ENCODE peak calls at places on chromosomes 12 and 14, in ten cellular contexts. P is CD8-positive, alpha-beta T cell; F is cardiac muscle cell; L is spleen; A is colonic mucosa; M is WERI-Rb-1; I is tibial nerve; R is pancreas; C is HepG2; D is A673. Z is an unnamed sample.

GRCh38 chr12:66695130-66695529 is 16.3 kb upstream of the GRIP1 start:
- DNase-seq in R (peak), C (no peak), F (no peak), M (no peak), D (no peak), A (no peak), P (no peak), L (no peak), I (no peak), Z (no peak)

GRCh38 chr12:72269491-72269890 is 2.7 kb upstream of the TRHDE start:
- DNase-seq in C (no peak), I (no peak), M (no peak), R (no peak), L (no peak), P (no peak), F (no peak), D (no peak), A (no peak), Z (no peak)

GRCh38 chr12:44750468-44750867 is 125.6 kb downstream of the NELL2 start:
- DNase-seq in L (no peak), A (no peak), I (no peak), C (no peak), M (no peak), F (no peak), P (no peak), R (peak), D (no peak), Z (no peak)

GRCh38 chr12:132384916-132385315 is 55.5 kb upstream of the GALNT9 start:
- DNase-seq in D (no peak), I (no peak), A (no peak), F (no peak), L (peak), C (no peak), M (no peak), P (no peak), R (no peak), Z (no peak)

GRCh38 chr12:26406391-26406790 is 211.0 kb downstream of the SSPN start:
- DNase-seq in F (no peak), C (no peak), M (no peak), I (no peak), P (no peak), D (no peak), R (no peak), A (no peak), L (no peak), Z (no peak)

GRCh38 chr14:93073833-93074769 is 41.6 kb downstream of the ITPK1 start:
- DNase-seq in A (no peak), F (peak), P (no peak), M (no peak), D (peak), C (peak), L (peak), I (peak), R (no peak), Z (no peak)

GRCh38 chr12:91704446-91704845 is 441.2 kb downstream of the BTG1 start:
- DNase-seq in F (peak), C (no peak), R (no peak), A (no peak), M (no peak), P (no peak), D (no peak), L (no peak), I (no peak), Z (no peak)

GRCh38 chr12:123286997-123287396 is 15.3 kb upstream of the CDK2AP1 start:
- DNase-seq in F (no peak), P (no peak), D (no peak), I (no peak), C (no peak), A (no peak), L (no peak), R (no peak), M (no peak), Z (no peak)

GRCh38 chr14:46973295-46973694 is 321.7 kb upstream of the RPL10L start:
- DNase-seq in M (no peak), L (no peak), F (no peak), R (no peak), D (no peak), P (no peak), A (no peak), C (no peak), I (no peak), Z (no peak)

GRCh38 chr14:55846852-55847471 is 267.0 kb downstream of the KTN1 start:
- DNase-seq in L (no peak), P (no peak), A (no peak), R (no peak), M (no peak), I (peak), C (no peak), D (peak), F (peak), Z (no peak)

GRCh38 chr12:71551529-71551928 is 111.9 kb downstream of the LGR5 start:
- DNase-seq in R (no peak), A (no peak), M (no peak), L (no peak), D (peak), F (peak), P (no peak), I (no peak), C (no peak), Z (no peak)

GRCh38 chr14:75831971-75832370 is 149.8 kb downstream of the TGFB3 start:
- DNase-seq in M (no peak), A (peak), C (no peak), D (no peak), F (no peak), L (no peak), I (no peak), P (no peak), R (peak), Z (no peak)

GRCh38 chr12:112942572-112942971 is 4.3 kb downstream of the OAS3 start:
- DNase-seq in C (no peak), P (no peak), I (no peak), A (no peak), D (no peak), F (no peak), R (no peak), L (no peak), M (no peak), Z (no peak)

GRCh38 chr12:41663487-41664258 is 475.6 kb downstream of the PDZRN4 start:
- DNase-seq in L (no peak), I (no peak), R (no peak), F (peak), M (peak), A (no peak), P (no peak), C (peak), D (peak), Z (no peak)

GRCh38 chr12:123634142-123634561 is 523 bp downstream of the GTF2H3 start:
- DNase-seq in C (no peak), M (no peak), F (no peak), L (no peak), A (peak), D (no peak), I (no peak), R (peak), P (no peak), Z (no peak)

GRCh38 chr12:75349946-75350345 is 15.5 kb downstream of the GLIPR1L1 start:
- DNase-seq in D (no peak), M (no peak), F (no peak), R (no peak), C (no peak), A (no peak), P (no peak), I (no peak), L (peak), Z (no peak)

GRCh38 chr12:68813242-68813593 is 5.2 kb downstream of the MDM2 start:
- DNase-seq in D (no peak), M (no peak), F (no peak), P (no peak), A (no peak), I (no peak), L (no peak), C (no peak), R (no peak), Z (no peak)

GRCh38 chr12:68815928-68816800 is 8.2 kb downstream of the MDM2 start:
- DNase-seq in C (no peak), L (no peak), M (no peak), A (no peak), I (no peak), R (no peak), D (no peak), P (no peak), F (no peak), Z (no peak)

GRCh38 chr12:68812553-68813241 is 4.7 kb downstream of the MDM2 start:
- DNase-seq in P (no peak), C (no peak), R (no peak), L (no peak), D (no peak), I (no peak), F (no peak), A (no peak), M (no peak), Z (no peak)

GRCh38 chr12:68814490-68815231 is 6.7 kb downstream of the MDM2 start:
- DNase-seq in P (no peak), F (no peak), M (no peak), D (no peak), I (no peak), A (no peak), L (no peak), R (no peak), C (no peak), Z (no peak)

DNA sequence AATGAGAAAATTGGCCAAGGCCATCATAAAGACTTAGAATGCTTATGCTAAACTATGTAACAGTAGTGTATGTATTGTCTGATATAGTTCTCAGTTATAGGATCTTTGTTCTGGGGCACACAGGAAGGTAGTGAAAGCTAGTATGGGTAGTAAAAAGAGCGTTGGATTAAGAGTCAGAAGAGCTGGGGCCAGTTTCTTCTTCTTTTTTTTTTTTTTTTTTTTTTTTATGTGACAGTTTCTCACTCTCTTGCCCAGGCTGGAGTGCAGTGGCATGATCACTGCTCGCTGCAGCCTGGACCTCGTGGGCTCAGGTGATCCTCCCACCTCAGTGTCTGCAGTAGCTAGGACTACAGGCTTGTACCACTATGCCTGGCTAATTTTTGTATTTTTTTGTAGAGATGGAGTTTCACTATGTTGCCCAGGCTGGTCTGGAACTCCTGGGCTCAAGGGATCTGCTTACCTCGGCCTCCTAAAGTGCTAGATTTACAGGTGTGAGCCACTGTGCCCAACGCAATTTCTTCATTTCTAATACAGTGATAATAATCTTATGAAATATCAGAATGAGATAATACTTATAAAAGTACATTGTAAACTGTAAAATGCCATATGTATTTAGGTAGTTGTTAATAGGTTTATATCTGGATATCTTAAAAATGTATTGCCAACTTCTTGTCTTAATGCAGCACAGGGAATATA is 7.4 kb downstream of the MDM2 start:
- DNase-seq in C (no peak), A (no peak), F (no peak), D (no peak), L (no peak), P (no peak), M (no peak), I (no peak), R (no peak), Z (no peak)
- H3K4me3 ChIP-seq in C (peak), A (no peak), F (no peak), D (no peak), L (no peak), P (no peak), M (no peak), I (no peak), R (no peak), Z (no peak)

GRCh38 chr12:110861729-110862128 is 14.9 kb downstream of the CCDC63 start:
- DNase-seq in C (no peak), L (no peak), D (no peak), P (no peak), I (no peak), A (no peak), M (peak), R (no peak), F (no peak), Z (no peak)
- TF ChIP-seq CTCF in C (peak), L (no peak), D (no peak), P (no peak), I (no peak), A (no peak), M (peak), R (no peak), F (no peak), Z (no peak)

GRCh38 chr12:102879144-102879763 is 37.8 kb downstream of the PAH start:
- DNase-seq in C (no peak), P (no peak), A (no peak), D (peak), F (peak), M (peak), L (no peak), I (peak), R (peak), Z (no peak)
- H3K27ac ChIP-seq in C (peak), P (no peak), A (no peak), D (no peak), F (no peak), M (no peak), L (no peak), I (peak), R (no peak), Z (no peak)

GRCh38 chr12:95380997-95381786 is 92.8 kb upstream of the METAP2 start:
- DNase-seq in L (no peak), C (no peak), P (no peak), M (no peak), I (no peak), R (no peak), F (peak), D (no peak), A (no peak), Z (no peak)

GRCh38 chr12:95385646-95386045 is 88.3 kb upstream of the METAP2 start:
- DNase-seq in A (no peak), C (no peak), M (no peak), L (no peak), I (peak), P (no peak), R (no peak), D (no peak), F (peak), Z (no peak)

GRCh38 chr12:95386056-95386455 is 87.9 kb upstream of the METAP2 start:
- DNase-seq in M (no peak), C (no peak), A (no peak), I (no peak), L (no peak), R (no peak), F (peak), D (no peak), P (no peak), Z (no peak)

GRCh38 chr12:95384785-95385184 is 89.2 kb upstream of the METAP2 start:
- DNase-seq in R (no peak), I (no peak), M (no peak), C (no peak), D (no peak), F (no peak), L (no peak), P (no peak), A (no peak), Z (no peak)

DNA sequence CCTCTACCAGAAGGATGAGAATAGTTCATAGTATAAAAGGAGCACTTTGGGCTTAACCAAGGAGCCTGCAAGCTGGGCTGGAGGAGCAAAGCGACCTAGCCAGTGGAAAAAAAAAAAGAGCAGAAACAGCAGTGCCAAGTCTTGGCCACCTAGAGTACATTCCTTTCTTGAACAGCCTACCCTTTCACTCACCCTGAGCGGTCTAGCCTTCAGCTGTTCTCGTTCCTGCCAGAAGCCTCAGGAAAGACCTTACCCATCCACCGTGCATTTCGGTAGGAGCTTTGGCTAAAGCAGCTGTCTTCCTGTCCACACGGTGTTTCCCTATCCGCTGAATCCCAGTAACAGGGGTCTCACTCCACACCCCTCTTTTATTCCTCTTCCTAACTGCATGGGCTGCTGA is 88.7 kb upstream of the METAP2 start:
- DNase-seq in M (no peak), D (no peak), R (no peak), F (peak), L (no peak), P (no peak), C (no peak), A (no peak), I (peak), Z (no peak)
- H3K4me3 ChIP-seq in M (no peak), D (no peak), R (no peak), F (no peak), L (no peak), P (no peak), C (no peak), A (no peak), I (peak), Z (peak)

GRCh38 chr14:85538636-85539035 is 8.7 kb downstream of the FLRT2 start:
- DNase-seq in F (no peak), P (no peak), C (no peak), I (no peak), L (no peak), M (no peak), A (no peak), R (no peak), D (no peak), Z (no peak)
- TF ChIP-seq CTCF in F (no peak), P (no peak), C (no peak), I (no peak), L (no peak), M (no peak), A (no peak), R (no peak), D (no peak), Z (no peak)

DNA sequence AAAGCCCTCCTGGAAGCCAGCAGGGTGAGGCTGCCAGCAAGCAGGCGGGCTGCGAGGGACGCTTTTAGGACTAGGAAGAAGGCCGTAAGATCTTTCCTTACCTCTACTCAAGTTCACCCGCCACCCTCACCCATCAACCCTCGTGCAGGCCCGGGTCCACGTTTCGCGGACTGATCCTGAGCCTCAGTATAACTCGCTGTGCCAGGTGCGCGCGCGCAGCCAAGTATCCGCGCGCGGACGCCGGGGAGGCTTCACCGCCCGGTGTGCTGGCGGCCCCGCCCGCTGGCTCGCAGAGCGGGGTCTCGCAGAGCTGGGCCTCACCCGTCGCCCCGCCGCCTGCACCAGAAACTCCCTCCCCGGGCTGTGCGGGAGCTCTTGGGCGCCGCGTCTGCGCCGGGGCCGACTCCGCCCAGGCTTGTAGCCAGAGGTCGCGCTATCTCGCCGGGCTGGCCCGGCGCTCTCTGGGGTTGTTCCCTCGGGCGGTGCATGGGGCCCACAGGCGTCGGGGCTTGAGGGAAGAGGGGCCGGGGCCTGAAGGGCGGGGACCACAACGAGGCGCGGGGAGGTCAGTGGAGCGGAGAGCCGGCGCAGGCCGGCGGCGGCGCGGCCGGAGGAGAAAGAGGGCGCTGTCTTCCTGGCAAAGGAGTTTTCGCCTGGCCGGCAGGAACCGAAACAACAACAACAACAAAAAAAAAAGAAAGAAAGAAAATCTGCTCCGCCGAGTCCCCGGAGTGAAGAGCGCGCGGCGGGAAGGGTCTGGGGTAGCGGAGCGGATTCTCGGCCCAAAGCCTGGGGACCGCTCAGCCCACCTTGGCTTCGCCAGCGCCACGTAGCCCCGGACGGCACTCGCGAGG is 7.7 kb upstream of the SIX1 start:
- DNase-seq in L (peak), M (no peak), C (peak), R (peak), D (peak), A (peak), F (peak), I (no peak), P (no peak), Z (no peak)
- H3K27ac ChIP-seq in L (no peak), M (no peak), C (peak), R (no peak), D (peak), A (no peak), F (no peak), I (peak), P (no peak), Z (no peak)

GRCh38 chr14:105065280-105066228 is at the start of gene GPR132:
- DNase-seq in L (peak), M (no peak), D (no peak), I (no peak), F (peak), C (no peak), P (peak), R (no peak), A (peak), Z (peak)

GRCh38 chr14:105066285-105067071 is 1.2 kb upstream of the GPR132 start:
- DNase-seq in L (peak), P (no peak), I (no peak), M (no peak), R (no peak), A (no peak), F (no peak), D (no peak), C (no peak), Z (no peak)

GRCh38 chr14:105064001-105064400 is 1.2 kb downstream of the GPR132 start:
- DNase-seq in F (no peak), C (no peak), P (no peak), A (no peak), R (no peak), I (no peak), L (no peak), M (no peak), D (no peak), Z (no peak)

GRCh38 chr14:105063041-105063440 is 2.2 kb downstream of the GPR132 start:
- DNase-seq in L (peak), A (no peak), C (no peak), I (no peak), F (no peak), D (no peak), M (no peak), R (no peak), P (no peak), Z (no peak)

DNA sequence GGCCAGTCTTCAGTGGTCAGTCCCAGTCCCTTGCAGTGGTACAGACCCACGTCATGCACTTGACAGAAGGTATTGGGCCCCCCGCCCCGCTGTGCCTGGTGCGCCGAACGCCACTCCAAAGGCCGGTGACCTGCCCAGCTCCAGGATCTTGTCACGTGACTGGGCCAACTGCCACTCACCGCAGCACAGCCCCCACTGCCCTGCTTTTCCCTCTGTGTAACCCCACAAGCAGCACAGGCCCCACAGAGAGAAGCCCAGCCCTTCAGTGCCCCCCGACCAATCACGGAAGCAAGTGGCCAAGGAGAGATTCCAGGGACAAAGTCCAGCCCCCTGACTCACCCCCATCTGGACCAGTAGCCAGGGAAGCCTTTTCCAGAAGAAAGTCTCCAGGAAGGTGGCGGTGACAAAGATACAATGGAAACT is 498 bp downstream of the GPR132 start:
- DNase-seq in L (peak), P (no peak), D (no peak), A (no peak), F (peak), I (no peak), C (peak), M (peak), R (no peak), Z (peak)
- H3K4me3 ChIP-seq in L (peak), P (peak), D (no peak), A (peak), F (no peak), I (peak), C (no peak), M (no peak), R (no peak), Z (peak)

DNA sequence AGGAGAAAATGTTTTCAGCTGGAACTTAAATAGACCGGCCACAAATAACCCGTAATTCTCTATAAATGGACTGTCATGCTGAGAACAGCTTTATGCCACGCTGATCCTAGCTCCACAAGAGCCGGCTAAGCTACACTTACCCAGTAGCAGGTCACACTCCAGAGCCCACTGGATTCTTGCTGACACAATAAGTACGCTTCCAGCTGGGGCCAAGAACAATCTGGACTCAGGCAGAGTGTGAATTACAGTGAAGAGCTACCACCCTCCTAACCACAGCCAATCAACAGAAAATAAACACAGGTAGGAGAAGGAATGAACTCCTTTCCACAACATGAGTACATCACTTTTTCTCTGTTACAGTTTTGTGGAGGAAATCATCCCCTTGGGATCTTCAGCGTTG is 531.3 kb downstream of the GALC start:
- DNase-seq in P (no peak), F (no peak), L (no peak), R (no peak), C (no peak), I (no peak), A (no peak), M (peak), D (no peak), Z (no peak)
- TF ChIP-seq CTCF in P (no peak), F (no peak), L (no peak), R (no peak), C (no peak), I (no peak), A (no peak), M (no peak), D (no peak), Z (no peak)

GRCh38 chr14:22510527-22511110 is 78.4 kb downstream of the DAD1 start:
- DNase-seq in C (no peak), R (no peak), M (no peak), P (no peak), F (peak), L (no peak), I (no peak), D (peak), A (no peak), Z (no peak)
- H3K27ac ChIP-seq in C (no peak), R (no peak), M (no peak), P (peak), F (no peak), L (peak), I (no peak), D (peak), A (peak), Z (no peak)

Z was measured in coronary artery.